ENCODE peak calls at places on chromosomes 13 and 19, in seven cellular contexts. Z is NCI-H1092 treated with DMSO at 0.1 percent for 48 hours, M is BE2C, R is neural crest cell, J is GM18507, U is OCI-M1, Q is choroid plexus epithelial cell. C is an unnamed sample.

GRCh38 chr13:44051923-44052322 is 172.2 kb downstream of the LACC1 start:
- DNase-seq in U (no peak), M (no peak), Z (no peak), J (no peak), Q (peak), R (no peak), C (no peak)

GRCh38 chr13:20150561-20150960 is 10.3 kb downstream of the GJA3 start:
- DNase-seq in R (no peak), Q (no peak), M (no peak), Z (no peak), U (no peak), J (no peak), C (no peak)

GRCh38 chr13:36884235-36884634 is 35.8 kb downstream of the SMAD9 start:
- DNase-seq in Z (no peak), U (no peak), M (no peak), Q (peak), J (no peak), R (no peak), C (no peak)

GRCh38 chr19:16397791-16398529 is 73.3 kb downstream of the KLF2 start:
- DNase-seq in Q (no peak), U (no peak), M (no peak), R (no peak), Z (no peak), J (no peak), C (no peak)

GRCh38 chr13:20351279-20352022 is 119.3 kb upstream of the GJB6 start:
- DNase-seq in Q (peak), U (peak), M (no peak), J (no peak), R (no peak), Z (no peak), C (no peak)

GRCh38 chr13:98143157-98143553 is 261 bp downstream of the FARP1 start:
- DNase-seq in Q (no peak), J (no peak), R (peak), U (no peak), Z (peak), M (no peak), C (no peak)

GRCh38 chr13:57740719-57741118 is 109.2 kb downstream of the PCDH17 start:
- DNase-seq in M (peak), Z (peak), Q (no peak), U (no peak), J (no peak), R (no peak), C (no peak)

GRCh38 chr13:32728327-32728726 is 142.1 kb downstream of the PDS5B start:
- DNase-seq in M (no peak), U (no peak), Z (no peak), R (no peak), J (no peak), Q (no peak), C (no peak)

GRCh38 chr19:14536926-14537692 is 7.7 kb downstream of the TECR start:
- DNase-seq in Q (peak), J (no peak), U (peak), Z (no peak), M (peak), R (peak), C (no peak)

GRCh38 chr13:45278096-45278645 is 62.8 kb downstream of the TPT1 start:
- DNase-seq in Z (no peak), M (no peak), U (no peak), Q (peak), J (no peak), R (no peak), C (no peak)

GRCh38 chr13:91141619-91142061 is 205.8 kb upstream of the MIR17HG start:
- DNase-seq in U (no peak), Z (peak), Q (no peak), J (no peak), M (no peak), R (no peak), C (no peak)